ENCODE peak calls at places on chromosomes 11 and 22, in eight cellular contexts. Z is upper lobe of left lung, C is dorsolateral prefrontal cortex, Q is right cardiac atrium, A is AG04449, B is body of pancreas, S is lower leg skin, T is fibroblast of mammary gland. J is an unnamed sample.

GRCh38 chr11:123406441-123407123 is 23.5 kb upstream of the GRAMD1B start:
- DNase-seq in T (no peak), A (no peak), Q (no peak), B (no peak), Z (no peak), C (no peak), S (no peak), J (no peak)

GRCh38 chr11:45659818-45660160 is 5.6 kb downstream of the CHST1 start:
- DNase-seq in S (no peak), Z (no peak), C (no peak), T (no peak), B (no peak), A (no peak), Q (no peak), J (no peak)

GRCh38 chr22:31248965-31249940 is 37.2 kb downstream of the LIMK2 start:
- DNase-seq in T (no peak), B (no peak), S (no peak), A (no peak), C (peak), Z (no peak), Q (no peak), J (no peak)

GRCh38 chr11:130510407-130511006 is 62.1 kb downstream of the ADAMTS15 start:
- DNase-seq in A (peak), B (peak), C (no peak), Z (peak), S (no peak), Q (no peak), T (peak), J (peak)

GRCh38 chr11:63667993-63668392 is 3.2 kb downstream of the ATL3 start:
- DNase-seq in Q (no peak), T (peak), A (peak), B (no peak), S (peak), C (no peak), Z (no peak), J (no peak)

GRCh38 chr11:29200776-29201574 is 815.9 kb downstream of the KCNA4 start:
- DNase-seq in S (no peak), Z (no peak), Q (no peak), T (no peak), B (no peak), C (no peak), A (no peak), J (peak)

GRCh38 chr11:11813288-11813962 is 28.3 kb upstream of the USP47 start:
- DNase-seq in T (peak), Z (no peak), B (peak), C (no peak), A (peak), S (no peak), Q (no peak), J (no peak)

GRCh38 chr11:665707-666281 is 28.7 kb downstream of the DRD4 start:
- DNase-seq in Z (no peak), Q (peak), T (peak), C (no peak), S (no peak), A (peak), B (no peak), J (peak)

GRCh38 chr22:20027966-20028854 is 7.3 kb downstream of the TANGO2 start:
- DNase-seq in S (no peak), C (no peak), T (peak), B (no peak), A (no peak), Z (no peak), Q (peak), J (peak)

DNA sequence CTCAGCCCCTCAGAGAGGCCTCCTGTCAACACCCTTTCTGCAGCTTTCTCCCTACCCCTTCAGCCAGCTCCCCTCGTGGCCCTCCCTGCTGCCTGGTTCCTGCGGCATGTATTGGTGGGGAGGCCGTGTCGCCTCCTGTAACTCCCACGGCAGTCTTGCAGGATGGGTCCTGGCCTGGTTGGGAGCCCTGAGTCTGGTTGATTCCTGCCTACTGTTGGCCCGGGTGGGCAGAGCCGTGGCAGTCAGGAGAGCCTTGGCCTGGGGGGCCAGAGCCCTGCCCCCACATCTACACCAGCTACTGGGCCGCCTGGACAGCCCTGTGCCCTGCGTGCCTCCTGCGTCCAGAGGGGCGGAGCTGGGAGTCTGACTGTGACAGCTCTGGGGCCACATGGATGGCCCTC is 30.3 kb upstream of the GRAMD4 start:
- DNase-seq in A (no peak), S (no peak), Z (peak), C (no peak), B (no peak), Q (peak), T (no peak), J (no peak)
- H3K4me3 ChIP-seq in A (no peak), S (no peak), Z (no peak), C (no peak), B (no peak), Q (no peak), T (no peak), J (no peak)

GRCh38 chr22:36331306-36331911 is 56.4 kb downstream of the MYH9 start:
- DNase-seq in Q (peak), A (peak), T (peak), S (peak), B (peak), C (peak), Z (no peak), J (peak)
- H3K4me3 ChIP-seq in Q (no peak), A (no peak), T (no peak), S (no peak), B (no peak), C (no peak), Z (peak), J (no peak)

GRCh38 chr11:64799925-64800632 is 2.9 kb downstream of the MAP4K2 start:
- DNase-seq in T (no peak), C (no peak), B (no peak), Z (no peak), S (no peak), A (no peak), Q (no peak), J (no peak)
- H3K4me3 ChIP-seq in T (no peak), C (no peak), B (no peak), Z (no peak), S (no peak), A (no peak), Q (no peak), J (no peak)

GRCh38 chr11:9187616-9188015 is 77.5 kb downstream of the DENND5A start:
- DNase-seq in A (no peak), T (no peak), Q (no peak), B (no peak), C (no peak), S (no peak), Z (no peak), J (no peak)
- H3K4me3 ChIP-seq in A (no peak), T (no peak), Q (no peak), B (no peak), C (no peak), S (no peak), Z (no peak), J (no peak)

DNA sequence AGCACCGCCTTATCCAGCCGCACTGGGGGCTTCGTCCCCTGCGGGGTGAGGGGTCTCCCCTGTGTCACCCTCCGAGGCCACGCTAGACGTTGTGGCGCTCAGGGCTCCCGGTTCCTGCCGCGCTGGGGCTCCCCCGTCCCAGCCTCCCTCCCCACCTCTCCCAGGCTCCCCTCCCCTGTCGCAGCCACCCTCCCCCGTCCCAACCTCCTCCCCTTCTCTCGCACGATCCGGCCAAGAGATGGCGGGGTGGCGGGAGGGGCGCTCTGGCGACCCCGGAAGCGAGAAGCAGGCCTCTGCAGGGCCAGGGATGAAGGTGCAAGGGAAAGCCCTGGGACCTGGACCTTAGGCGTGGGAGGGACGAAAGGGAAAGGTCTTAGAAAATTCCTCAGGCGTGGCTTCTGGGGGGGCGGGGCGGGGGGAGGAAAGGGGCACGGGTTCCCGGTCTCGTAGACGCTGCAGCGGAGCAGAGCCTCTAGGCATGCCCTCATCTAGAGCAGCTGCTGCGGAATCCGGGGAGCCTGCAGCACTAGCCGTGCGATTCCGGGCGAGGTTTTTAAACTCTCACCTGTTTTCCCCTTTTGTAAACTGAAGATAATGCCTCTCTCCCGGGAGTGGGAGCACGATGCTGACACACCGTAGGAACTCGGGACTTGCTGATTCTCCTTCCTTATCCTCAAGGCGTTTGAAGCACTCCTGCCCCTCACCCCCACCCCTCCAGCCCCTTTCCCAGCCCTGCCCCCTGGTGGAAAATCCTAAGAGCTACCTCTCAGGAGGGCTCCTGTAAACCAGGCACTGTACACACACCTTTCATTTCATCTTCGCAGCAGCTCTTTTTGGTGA is 14.4 kb downstream of the KCNJ5 start:
- DNase-seq in S (no peak), A (no peak), B (peak), Z (peak), T (peak), Q (peak), C (no peak), J (peak)
- H3K4me3 ChIP-seq in S (peak), A (peak), B (peak), Z (peak), T (peak), Q (peak), C (peak), J (no peak)

GRCh38 chr22:45317551-45318167 is 7.9 kb downstream of the FAM118A start:
- DNase-seq in Q (peak), S (peak), C (peak), A (no peak), Z (no peak), B (no peak), T (peak), J (peak)

GRCh38 chr22:45318168-45318557 is 8.4 kb downstream of the FAM118A start:
- DNase-seq in A (peak), Z (no peak), C (peak), B (peak), Q (peak), T (peak), S (peak), J (peak)

GRCh38 chr22:45320326-45320976 is 10.7 kb downstream of the FAM118A start:
- DNase-seq in Z (no peak), S (no peak), A (no peak), C (no peak), B (no peak), Q (peak), T (peak), J (no peak)

GRCh38 chr22:45318558-45319318 is 9.0 kb downstream of the FAM118A start:
- DNase-seq in A (no peak), Z (no peak), S (no peak), Q (peak), B (no peak), T (peak), C (no peak), J (no peak)

DNA sequence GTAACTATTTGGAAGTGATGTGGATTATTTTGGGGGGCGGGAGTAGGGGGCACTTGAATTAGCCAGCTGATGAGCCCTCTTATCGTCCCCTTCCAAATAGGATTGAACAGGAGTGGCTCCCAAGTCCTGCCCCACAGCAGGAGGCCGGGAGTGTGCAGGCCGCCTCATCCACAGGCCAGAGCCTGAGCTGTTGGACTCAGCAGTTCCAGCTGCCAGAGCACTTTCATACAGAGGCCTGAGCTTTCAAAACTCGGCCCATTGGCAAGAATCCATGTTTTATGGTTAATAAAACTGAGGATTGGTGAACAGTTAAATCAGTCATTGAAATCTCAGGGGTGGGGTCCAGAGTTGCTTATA is 9.6 kb downstream of the FAM118A start:
- DNase-seq in Q (peak), S (no peak), A (no peak), T (peak), Z (no peak), C (no peak), B (no peak), J (no peak)
- H3K4me3 ChIP-seq in Q (no peak), S (no peak), A (no peak), T (no peak), Z (no peak), C (no peak), B (no peak), J (no peak)

DNA sequence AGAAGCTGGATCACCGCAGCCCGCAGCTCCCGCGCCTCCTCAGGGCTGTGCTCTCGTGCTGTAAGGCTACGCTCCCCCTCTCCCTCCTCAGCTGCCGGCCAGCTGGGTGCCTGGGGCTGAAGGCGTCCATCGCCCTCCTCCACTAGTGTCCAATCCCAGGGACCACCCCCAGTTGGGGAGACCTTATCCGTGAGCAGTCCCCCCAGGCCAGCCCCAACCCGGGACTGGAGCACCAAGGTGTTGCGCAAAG is 1.2 kb downstream of the AP5B1 start:
- DNase-seq in B (no peak), A (no peak), S (no peak), T (no peak), Z (no peak), Q (no peak), C (no peak), J (no peak)
- H3K4me3 ChIP-seq in B (peak), A (peak), S (peak), T (peak), Z (peak), Q (peak), C (peak), J (peak)

GRCh38 chr11:23680488-23681230 is 816.2 kb upstream of the LUZP2 start:
- DNase-seq in Z (peak), C (no peak), Q (peak), A (no peak), T (no peak), S (peak), B (no peak), J (no peak)
- H3K4me3 ChIP-seq in Z (no peak), C (no peak), Q (no peak), A (no peak), T (no peak), S (no peak), B (no peak), J (no peak)

GRCh38 chr22:50699001-50699753 is 26.6 kb downstream of the SHANK3 start:
- DNase-seq in B (peak), Q (peak), C (no peak), Z (no peak), T (no peak), A (no peak), S (peak), J (peak)

GRCh38 chr22:50696251-50696798 is 23.7 kb downstream of the SHANK3 start:
- DNase-seq in A (no peak), B (no peak), Q (no peak), Z (no peak), T (no peak), C (no peak), S (peak), J (no peak)

GRCh38 chr22:50698546-50698945 is 25.9 kb downstream of the SHANK3 start:
- DNase-seq in S (peak), Z (no peak), A (no peak), C (no peak), T (no peak), Q (peak), B (peak), J (no peak)

GRCh38 chr22:50696799-50697561 is 24.4 kb downstream of the SHANK3 start:
- DNase-seq in T (no peak), A (no peak), B (peak), C (no peak), S (peak), Z (peak), Q (peak), J (peak)

GRCh38 chr22:50697667-50698506 is 25.3 kb downstream of the SHANK3 start:
- DNase-seq in Q (peak), T (no peak), C (no peak), A (no peak), S (peak), Z (no peak), B (peak), J (peak)
- H3K4me3 ChIP-seq in Q (peak), T (peak), C (peak), A (peak), S (no peak), Z (peak), B (no peak), J (no peak)

GRCh38 chr11:59559886-59560285 is 48.5 kb downstream of the OR4D9 start:
- DNase-seq in Q (no peak), B (no peak), S (no peak), C (no peak), T (no peak), A (no peak), Z (no peak), J (no peak)

GRCh38 chr11:59557940-59558643 is 46.8 kb downstream of the OR4D9 start:
- DNase-seq in B (no peak), C (no peak), T (no peak), Q (no peak), S (no peak), Z (no peak), A (no peak), J (no peak)

GRCh38 chr11:59555601-59556114 is 44.3 kb downstream of the OR4D9 start:
- DNase-seq in T (no peak), C (no peak), Q (no peak), B (no peak), S (no peak), Z (no peak), A (no peak), J (no peak)

GRCh38 chr11:59556115-59556882 is 45.0 kb downstream of the OR4D9 start:
- DNase-seq in C (peak), B (peak), Z (no peak), A (peak), S (no peak), T (peak), Q (no peak), J (no peak)

GRCh38 chr11:59556883-59557205 is 45.5 kb downstream of the OR4D9 start:
- DNase-seq in A (no peak), Q (no peak), C (no peak), S (no peak), T (peak), Z (no peak), B (no peak), J (no peak)
- H3K4me3 ChIP-seq in A (peak), Q (peak), C (peak), S (no peak), T (peak), Z (peak), B (no peak), J (no peak)